ENCODE peak calls at places on chromosome 6, in eight cellular contexts. E, I, X, F, T, P, U and G are unnamed samples.

GRCh38 chr6:45543298-45544235 is 165.8 kb upstream of the SUPT3H start:
- DNase-seq in E (no peak), I (no peak), X (no peak), F (no peak), T (peak), P (no peak), U (no peak), G (no peak)

GRCh38 chr6:135851442-135852271 is at the start of gene PDE7B:
- DNase-seq in E (peak), I (peak), X (peak), F (peak), T (peak), P (peak), U (peak), G (peak)

GRCh38 chr6:34982424-34982852 is 93.4 kb downstream of the ANKS1A start:
- DNase-seq in E (no peak), I (no peak), X (no peak), F (no peak), T (peak), P (no peak), U (peak), G (no peak)

GRCh38 chr6:34235605-34236422 is 859 bp upstream of the HMGA1 start:
- DNase-seq in E (no peak), I (peak), X (peak), F (peak), T (peak), P (no peak), U (no peak), G (no peak)

GRCh38 chr6:26175428-26176181 is 88.4 kb downstream of the HFE start:
- DNase-seq in E (peak), I (no peak), X (no peak), F (peak), T (peak), P (peak), U (peak), G (no peak)

GRCh38 chr6:150492507-150492906 is 107.2 kb upstream of the PLEKHG1 start:
- DNase-seq in E (peak), I (no peak), X (no peak), F (no peak), T (peak), P (no peak), U (no peak), G (no peak)

GRCh38 chr6:105136433-105137350 is 43.1 kb downstream of the POPDC3 start:
- DNase-seq in E (no peak), I (peak), X (peak), F (peak), T (peak), P (peak), U (no peak), G (peak)

GRCh38 chr6:108127826-108128225 is 38.0 kb upstream of the NR2E1 start:
- DNase-seq in E (no peak), I (no peak), X (no peak), F (no peak), T (no peak), P (peak), U (no peak), G (no peak)

GRCh38 chr6:98657764-98658163 is 176.6 kb upstream of the POU3F2 start:
- DNase-seq in E (peak), I (no peak), X (no peak), F (no peak), T (peak), P (peak), U (no peak), G (no peak)

GRCh38 chr6:85669735-85670194 is 27.1 kb upstream of the SYNCRIP start:
- DNase-seq in E (no peak), I (no peak), X (no peak), F (no peak), T (peak), P (peak), U (no peak), G (peak)

GRCh38 chr6:134431306-134431919 is 113.5 kb upstream of the SGK1 start:
- DNase-seq in E (no peak), I (no peak), X (no peak), F (no peak), T (no peak), P (no peak), U (no peak), G (no peak)

GRCh38 chr6:106773956-106774629 is 144.7 kb downstream of the QRSL1 start:
- DNase-seq in E (peak), I (no peak), X (no peak), F (no peak), T (no peak), P (no peak), U (no peak), G (no peak)

GRCh38 chr6:68778356-68779020 is 143.4 kb downstream of the ADGRB3 start:
- DNase-seq in E (no peak), I (no peak), X (no peak), F (peak), T (peak), P (peak), U (peak), G (no peak)

GRCh38 chr6:11366183-11366933 is 133.9 kb upstream of the NEDD9 start:
- DNase-seq in E (no peak), I (no peak), X (no peak), F (no peak), T (no peak), P (no peak), U (no peak), G (no peak)

GRCh38 chr6:46284472-46284871 is 113.7 kb upstream of the ENPP5 start:
- DNase-seq in E (no peak), I (no peak), X (no peak), F (no peak), T (no peak), P (no peak), U (no peak), G (no peak)

GRCh38 chr6:18081025-18081668 is 41.3 kb downstream of the NHLRC1 start:
- DNase-seq in E (no peak), I (no peak), X (no peak), F (no peak), T (no peak), P (no peak), U (no peak), G (no peak)

GRCh38 chr6:49052901-49053300 is 410.2 kb downstream of the MMUT start:
- DNase-seq in E (no peak), I (no peak), X (no peak), F (no peak), T (no peak), P (no peak), U (no peak), G (no peak)

GRCh38 chr6:1574895-1575212 is 34.9 kb upstream of the FOXC1 start:
- DNase-seq in E (no peak), I (no peak), X (no peak), F (no peak), T (peak), P (no peak), U (no peak), G (no peak)

GRCh38 chr6:133001040-133001570 is 186.7 kb downstream of the RPS12 start:
- DNase-seq in E (no peak), I (no peak), X (no peak), F (no peak), T (no peak), P (peak), U (no peak), G (no peak)

GRCh38 chr6:160355001-160355400 is 6.8 kb downstream of the SLC22A3 start:
- DNase-seq in E (no peak), I (no peak), X (no peak), F (no peak), T (peak), P (no peak), U (no peak), G (no peak)

GRCh38 chr6:20946890-20947289 is 412.6 kb downstream of the CDKAL1 start:
- DNase-seq in E (no peak), I (no peak), X (no peak), F (no peak), T (no peak), P (no peak), U (no peak), G (no peak)

GRCh38 chr6:56378507-56378906 is 131.1 kb upstream of the COL21A1 start:
- DNase-seq in E (no peak), I (no peak), X (no peak), F (no peak), T (no peak), P (no peak), U (no peak), G (no peak)

GRCh38 chr6:32082951-32083350 is 26.2 kb downstream of the TNXB start:
- DNase-seq in E (no peak), I (no peak), X (peak), F (no peak), T (peak), P (no peak), U (no peak), G (no peak)

GRCh38 chr6:9516207-9516606 is 898.7 kb downstream of the TFAP2A start:
- DNase-seq in E (no peak), I (no peak), X (no peak), F (no peak), T (peak), P (no peak), U (no peak), G (no peak)